ENCODE peak calls at places on chromosome 3, in eight cellular contexts. U is DMS153, Y is adrenal gland, K is HuH-7.5, G is cardiac fibroblast, S is NCI-H1105, H is retinal pigment epithelial cell, C is AG04449. R is an unnamed sample.

GRCh38 chr3:54223063-54223462 is 100.7 kb downstream of the CACNA2D3 start:
- DNase-seq in U (peak), C (no peak), Y (no peak), G (no peak), H (no peak), S (no peak), K (no peak), R (no peak)

GRCh38 chr3:13704174-13704573 is 155.2 kb downstream of the FBLN2 start:
- DNase-seq in H (no peak), K (no peak), Y (no peak), C (no peak), S (no peak), G (no peak), U (no peak), R (no peak)

GRCh38 chr3:160395297-160395696 is 3.7 kb downstream of the IFT80 start:
- DNase-seq in K (no peak), U (no peak), C (peak), G (peak), H (peak), S (peak), Y (no peak), R (no peak)

GRCh38 chr3:26369133-26369532 is 253.4 kb upstream of the LRRC3B start:
- DNase-seq in G (no peak), Y (no peak), S (no peak), K (no peak), C (no peak), U (no peak), H (no peak), R (no peak)

GRCh38 chr3:12959395-12959794 is 113.8 kb downstream of the IQSEC1 start:
- DNase-seq in C (no peak), G (no peak), H (no peak), K (no peak), Y (peak), U (no peak), S (no peak), R (no peak)

GRCh38 chr3:126035362-126036050 is 48.4 kb downstream of the SLC41A3 start:
- DNase-seq in K (no peak), S (no peak), H (no peak), G (no peak), C (no peak), Y (no peak), U (no peak), R (no peak)

GRCh38 chr3:177760803-177761202 is 563.5 kb upstream of the TBL1XR1 start:
- DNase-seq in G (no peak), C (peak), Y (no peak), U (no peak), H (no peak), K (no peak), S (no peak), R (no peak)

GRCh38 chr3:14174483-14174882 is 3.9 kb downstream of the XPC start:
- DNase-seq in K (no peak), U (no peak), Y (no peak), G (peak), H (no peak), S (no peak), C (no peak), R (no peak)

GRCh38 chr3:30232142-30232541 is 374.3 kb upstream of the TGFBR2 start:
- DNase-seq in U (no peak), G (peak), H (no peak), K (no peak), S (no peak), C (peak), Y (no peak), R (no peak)

GRCh38 chr3:29475854-29476253 is 195.0 kb downstream of the RBMS3 start:
- DNase-seq in S (no peak), G (no peak), U (no peak), K (no peak), H (no peak), Y (no peak), C (no peak), R (no peak)

GRCh38 chr3:66552846-66553245 is 52.0 kb upstream of the LRIG1 start:
- DNase-seq in C (no peak), H (no peak), Y (no peak), S (no peak), G (no peak), K (no peak), U (no peak), R (no peak)

GRCh38 chr3:125647318-125648014 is 52.2 kb upstream of the OSBPL11 start:
- DNase-seq in G (no peak), C (no peak), S (no peak), U (peak), K (no peak), Y (no peak), H (no peak), R (no peak)

GRCh38 chr3:141076026-141076797 is 25.1 kb downstream of the SPSB4 start:
- DNase-seq in K (no peak), G (no peak), Y (no peak), C (no peak), S (no peak), U (peak), H (no peak), R (no peak)

GRCh38 chr3:46648096-46648495 is 35.8 kb downstream of the FAM240A start:
- DNase-seq in Y (no peak), S (no peak), H (no peak), G (no peak), C (no peak), K (no peak), U (no peak), R (no peak)

GRCh38 chr3:189909573-189909972 is 211.1 kb downstream of the P3H2 start:
- DNase-seq in S (no peak), C (no peak), U (no peak), H (no peak), G (peak), Y (no peak), K (no peak), R (no peak)

GRCh38 chr3:43194490-43195115 is 88.7 kb upstream of the POMGNT2 start:
- DNase-seq in U (no peak), Y (no peak), K (no peak), G (no peak), S (no peak), C (no peak), H (no peak), R (no peak)

GRCh38 chr3:138948371-138949001 is 1.5 kb downstream of the FOXL2NB start:
- DNase-seq in U (no peak), C (no peak), K (no peak), G (no peak), Y (no peak), S (no peak), H (no peak), R (no peak)

GRCh38 chr3:179108091-179108490 is 36.5 kb upstream of the ZMAT3 start:
- DNase-seq in U (no peak), Y (no peak), K (no peak), H (peak), S (no peak), G (peak), C (no peak), R (no peak)

GRCh38 chr3:9153763-9154601 is 95.5 kb downstream of the SRGAP3 start:
- DNase-seq in K (no peak), Y (no peak), C (no peak), G (no peak), U (no peak), S (no peak), H (no peak), R (no peak)

GRCh38 chr3:55445551-55445950 is 41.6 kb downstream of the WNT5A start:
- DNase-seq in G (no peak), H (no peak), U (no peak), C (no peak), Y (no peak), S (no peak), K (no peak), R (no peak)

GRCh38 chr3:45870099-45870498 is 16.2 kb upstream of the CCR9 start:
- DNase-seq in U (no peak), H (no peak), G (no peak), K (no peak), Y (no peak), S (no peak), C (no peak), R (no peak)